ENCODE peak calls at places on chromosome 16, in eight cellular contexts. One of them, this sample, is unnamed.

GRCh38 chr16:87950765-87951549 is at the start of gene BANP:
- DNase-seq in right cardiac atrium: peak
- DNase-seq in astrocyte: peak
- DNase-seq in NCI-H1105 treated with DMSO at 0.1 percent for 48 hours: peak
- DNase-seq in cortex of kidney: peak
- DNase-seq in AG10803: peak
- DNase-seq in HFFc6: peak
- DNase-seq in aorta: peak
- DNase-seq in this sample: peak

GRCh38 chr16:7343271-7343670 is 10.6 kb downstream of the RBFOX1 start:
- DNase-seq in cortex of kidney: no peak
- DNase-seq in astrocyte: no peak
- DNase-seq in AG10803: no peak
- DNase-seq in aorta: no peak
- DNase-seq in HFFc6: no peak
- DNase-seq in right cardiac atrium: no peak
- DNase-seq in NCI-H1105 treated with DMSO at 0.1 percent for 48 hours: no peak
- DNase-seq in this sample: no peak

GRCh38 chr16:19095699-19096098 is 18.1 kb upstream of the ITPRIPL2 start:
- DNase-seq in NCI-H1105 treated with DMSO at 0.1 percent for 48 hours: no peak
- DNase-seq in cortex of kidney: no peak
- DNase-seq in astrocyte: no peak
- DNase-seq in right cardiac atrium: no peak
- DNase-seq in aorta: no peak
- DNase-seq in HFFc6: no peak
- DNase-seq in AG10803: no peak
- DNase-seq in this sample: no peak

GRCh38 chr16:65751622-65752598 is 614.6 kb upstream of the CDH5 start:
- DNase-seq in right cardiac atrium: no peak
- DNase-seq in cortex of kidney: no peak
- DNase-seq in aorta: no peak
- DNase-seq in NCI-H1105 treated with DMSO at 0.1 percent for 48 hours: no peak
- DNase-seq in HFFc6: no peak
- DNase-seq in AG10803: no peak
- DNase-seq in astrocyte: no peak
- DNase-seq in this sample: no peak

GRCh38 chr16:9047689-9048301 is 43.6 kb upstream of the HAPSTR1 start:
- DNase-seq in AG10803: peak
- DNase-seq in cortex of kidney: no peak
- DNase-seq in right cardiac atrium: peak
- DNase-seq in astrocyte: peak
- DNase-seq in HFFc6: peak
- DNase-seq in NCI-H1105 treated with DMSO at 0.1 percent for 48 hours: no peak
- DNase-seq in aorta: peak
- DNase-seq in this sample: peak

GRCh38 chr16:13521356-13521755 is 398.6 kb upstream of the ERCC4 start:
- DNase-seq in right cardiac atrium: no peak
- DNase-seq in NCI-H1105 treated with DMSO at 0.1 percent for 48 hours: no peak
- DNase-seq in AG10803: no peak
- DNase-seq in HFFc6: no peak
- DNase-seq in cortex of kidney: no peak
- DNase-seq in aorta: no peak
- DNase-seq in astrocyte: no peak
- DNase-seq in this sample: no peak

GRCh38 chr16:65743558-65743957 is 621.7 kb upstream of the CDH11 start:
- DNase-seq in right cardiac atrium: no peak
- DNase-seq in HFFc6: no peak
- DNase-seq in cortex of kidney: no peak
- DNase-seq in AG10803: no peak
- DNase-seq in astrocyte: no peak
- DNase-seq in aorta: no peak
- DNase-seq in NCI-H1105 treated with DMSO at 0.1 percent for 48 hours: no peak
- DNase-seq in this sample: no peak

GRCh38 chr16:9546438-9546786 is 455.0 kb downstream of the HAPSTR1 start:
- DNase-seq in NCI-H1105 treated with DMSO at 0.1 percent for 48 hours: no peak
- DNase-seq in cortex of kidney: no peak
- DNase-seq in astrocyte: no peak
- DNase-seq in aorta: no peak
- DNase-seq in right cardiac atrium: no peak
- DNase-seq in AG10803: no peak
- DNase-seq in HFFc6: no peak
- DNase-seq in this sample: no peak

GRCh38 chr16:51119576-51120288 is 31.3 kb downstream of the SALL1 start:
- DNase-seq in AG10803: peak
- DNase-seq in NCI-H1105 treated with DMSO at 0.1 percent for 48 hours: no peak
- DNase-seq in HFFc6: no peak
- DNase-seq in astrocyte: no peak
- DNase-seq in right cardiac atrium: no peak
- DNase-seq in cortex of kidney: no peak
- DNase-seq in aorta: no peak
- DNase-seq in this sample: peak

GRCh38 chr16:5042574-5043171 is 8.9 kb upstream of the NAGPA start:
- DNase-seq in aorta: no peak
- DNase-seq in right cardiac atrium: peak
- DNase-seq in cortex of kidney: no peak
- DNase-seq in astrocyte: peak
- DNase-seq in AG10803: no peak
- DNase-seq in NCI-H1105 treated with DMSO at 0.1 percent for 48 hours: no peak
- DNase-seq in HFFc6: peak
- DNase-seq in this sample: no peak

GRCh38 chr16:23651943-23652468 is 10.7 kb downstream of the DCTN5 start:
- DNase-seq in AG10803: no peak
- DNase-seq in aorta: no peak
- DNase-seq in HFFc6: no peak
- DNase-seq in astrocyte: no peak
- DNase-seq in right cardiac atrium: no peak
- DNase-seq in NCI-H1105 treated with DMSO at 0.1 percent for 48 hours: no peak
- DNase-seq in cortex of kidney: no peak
- DNase-seq in this sample: no peak

GRCh38 chr16:84356591-84357116 is 11.7 kb upstream of the ATP2C2 start:
- DNase-seq in cortex of kidney: no peak
- DNase-seq in HFFc6: no peak
- DNase-seq in NCI-H1105 treated with DMSO at 0.1 percent for 48 hours: no peak
- DNase-seq in aorta: no peak
- DNase-seq in right cardiac atrium: no peak
- DNase-seq in astrocyte: peak
- DNase-seq in AG10803: no peak
- DNase-seq in this sample: peak

This sample was measured in substantia nigra.